ENCODE peak calls at places on chromosomes 5 and 9, in nine cellular contexts. G, B, D, E, U, M, A, R and N are unnamed samples.
A peak's percentile ranks its signal among the peaks of the same experiment; 100 is the strongest.

GRCh38 chr5:76610196-76610595 is 13.0 kb downstream of the F2RL2 start:
- DNase-seq in G (no peak), B (no peak), D (no peak), E (no peak), U (no peak), M (no peak), A (no peak), R (no peak), N (no peak)

GRCh38 chr5:35248843-35249780 is 18.8 kb upstream of the PRLR start:
- DNase-seq in G (peak; percentile 12), B (no peak), D (no peak), E (no peak), U (no peak), M (no peak), A (no peak), R (no peak), N (no peak)

GRCh38 chr9:89676281-89676680 is 71.5 kb downstream of the GADD45G start:
- DNase-seq in G (no peak), B (no peak), D (peak; percentile 36), E (no peak), U (no peak), M (peak; percentile 33), A (peak; percentile 31), R (peak; percentile 71), N (no peak)

GRCh38 chr9:117963493-117963892 is 259.3 kb downstream of the TLR4 start:
- DNase-seq in G (no peak), B (no peak), D (peak; percentile 48), E (no peak), U (no peak), M (no peak), A (no peak), R (no peak), N (no peak)

GRCh38 chr9:113427629-113428028 is 17.1 kb downstream of the C9orf43 start:
- DNase-seq in G (peak; percentile 72), B (peak; percentile 46), D (no peak), E (no peak), U (no peak), M (no peak), A (no peak), R (no peak), N (no peak)

GRCh38 chr9:86093788-86094555 is 5.4 kb downstream of the GOLM1 start:
- DNase-seq in G (peak; percentile 55), B (no peak), D (peak; percentile 58), E (no peak), U (no peak), M (no peak), A (peak; percentile 8), R (peak; percentile 13), N (no peak)

GRCh38 chr5:179368016-179368805 is 22.9 kb upstream of the ADAMTS2 start:
- DNase-seq in G (no peak), B (no peak), D (no peak), E (no peak), U (no peak), M (no peak), A (no peak), R (no peak), N (no peak)

GRCh38 chr9:93297659-93298497 is 113.9 kb downstream of the WNK2 start:
- DNase-seq in G (no peak), B (no peak), D (peak; percentile 75), E (no peak), U (no peak), M (no peak), A (no peak), R (no peak), N (no peak)

GRCh38 chr5:82142928-82143577 is 135.1 kb downstream of the RPS23 start:
- DNase-seq in G (no peak), B (no peak), D (no peak), E (no peak), U (no peak), M (no peak), A (no peak), R (no peak), N (no peak)

GRCh38 chr5:177595991-177596774 is 3.7 kb upstream of the B4GALT7 start:
- DNase-seq in G (no peak), B (no peak), D (no peak), E (no peak), U (no peak), M (no peak), A (no peak), R (no peak), N (no peak)

GRCh38 chr5:131218392-131218791 is 45.5 kb upstream of the CDC42SE2 start:
- DNase-seq in G (no peak), B (no peak), D (no peak), E (no peak), U (no peak), M (peak; percentile 44), A (no peak), R (no peak), N (no peak)

GRCh38 chr5:168612123-168612522 is 33.0 kb upstream of the PANK3 start:
- DNase-seq in G (no peak), B (no peak), D (no peak), E (no peak), U (no peak), M (no peak), A (no peak), R (no peak), N (no peak)

GRCh38 chr5:1801954-1802295 is 718 bp downstream of the NDUFS6 start:
- DNase-seq in G (no peak), B (no peak), D (peak; percentile 68), E (no peak), U (no peak), M (peak; percentile 56), A (no peak), R (no peak), N (no peak)

GRCh38 chr5:60350794-60351193 is 349.2 kb downstream of the DEPDC1B start:
- DNase-seq in G (no peak), B (no peak), D (no peak), E (no peak), U (no peak), M (no peak), A (no peak), R (no peak), N (no peak)

GRCh38 chr5:171850354-171850947 is 64.8 kb downstream of the SMIM23 start:
- DNase-seq in G (peak; percentile 26), B (peak; percentile 38), D (peak; percentile 84), E (no peak), U (no peak), M (peak; percentile 40), A (no peak), R (no peak), N (no peak)

GRCh38 chr5:88734191-88734640 is 148.8 kb downstream of the MEF2C start:
- DNase-seq in G (peak; percentile 18), B (no peak), D (no peak), E (peak; percentile 6), U (no peak), M (no peak), A (no peak), R (peak; percentile 26), N (peak; percentile 63)

GRCh38 chr5:87195616-87196015 is 72.1 kb upstream of the RASA1 start:
- DNase-seq in G (peak; percentile 39), B (peak; percentile 47), D (no peak), E (no peak), U (no peak), M (no peak), A (no peak), R (no peak), N (no peak)

GRCh38 chr9:38075272-38075671 is 6.2 kb upstream of the SHB start:
- DNase-seq in G (no peak), B (no peak), D (peak; percentile 36), E (no peak), U (no peak), M (no peak), A (no peak), R (no peak), N (no peak)

GRCh38 chr5:130964238-130965192 is 200.5 kb downstream of the HINT1 start:
- DNase-seq in G (no peak), B (no peak), D (no peak), E (no peak), U (no peak), M (no peak), A (no peak), R (no peak), N (no peak)

GRCh38 chr5:63261695-63262094 is 683.1 kb downstream of the LRRC70 start:
- DNase-seq in G (no peak), B (no peak), D (no peak), E (no peak), U (no peak), M (no peak), A (no peak), R (no peak), N (no peak)

GRCh38 chr9:128205296-128205944 is 2.2 kb downstream of the DNM1 start:
- DNase-seq in G (no peak), B (no peak), D (no peak), E (no peak), U (no peak), M (no peak), A (no peak), R (no peak), N (no peak)
- TF ChIP-seq CTCF in G (no peak), B (no peak), D (no peak), E (no peak), U (no peak), M (no peak), A (no peak), R (no peak), N (no peak)

GRCh38 chr9:95810133-95810532 is 65.4 kb upstream of the ERCC6L2 start:
- DNase-seq in G (no peak), B (no peak), D (no peak), E (no peak), U (no peak), M (no peak), A (no peak), R (no peak), N (no peak)
- TF ChIP-seq CTCF in G (no peak), B (no peak), D (peak; percentile 10), E (no peak), U (no peak), M (no peak), A (no peak), R (no peak), N (no peak)

GRCh38 chr5:54668096-54668495 is 150.5 kb downstream of the SNX18 start:
- DNase-seq in G (no peak), B (no peak), D (no peak), E (no peak), U (no peak), M (no peak), A (no peak), R (no peak), N (no peak)
- TF ChIP-seq CTCF in G (no peak), B (no peak), D (no peak), E (no peak), U (no peak), M (no peak), A (no peak), R (no peak), N (no peak)

DNA sequence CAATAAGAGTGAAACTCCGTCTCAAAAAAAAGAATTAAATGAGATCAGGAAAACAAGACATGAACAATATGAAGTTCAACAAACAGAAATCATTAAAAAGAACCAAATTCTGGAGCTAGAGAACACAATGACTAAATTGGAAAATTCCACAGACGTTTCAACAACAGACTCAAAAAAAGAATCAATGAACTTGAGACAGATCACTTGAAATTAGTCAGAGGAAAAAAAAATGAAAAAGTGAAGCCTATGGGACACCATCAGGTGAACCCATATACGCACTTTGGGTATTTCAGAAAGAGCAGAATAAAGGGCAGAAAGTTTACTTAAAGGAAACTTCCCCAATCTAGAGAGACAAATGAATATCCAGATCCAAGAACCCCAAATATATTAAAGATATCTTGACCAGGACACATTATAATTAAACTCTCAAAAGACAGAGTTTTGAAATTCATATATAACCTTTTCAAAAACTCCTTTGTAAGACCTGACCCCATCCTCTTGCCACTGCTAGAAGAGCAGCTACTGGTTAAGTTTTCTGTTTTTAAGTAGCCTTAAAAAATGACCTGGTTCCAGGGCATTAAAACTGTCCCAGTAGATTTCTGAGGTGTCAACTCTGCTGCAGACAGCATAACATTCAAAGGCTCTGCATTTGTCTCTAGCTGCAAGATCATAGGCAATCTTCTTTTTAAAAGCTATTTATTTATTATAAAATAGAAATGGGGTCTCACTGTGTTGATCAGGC is 7.7 kb upstream of the MATR3 start:
- DNase-seq in G (no peak), B (no peak), D (no peak), E (no peak), U (no peak), M (no peak), A (no peak), R (no peak), N (no peak)
- TF ChIP-seq CTCF in G (no peak), B (no peak), D (no peak), E (no peak), U (no peak), M (no peak), A (no peak), R (no peak), N (no peak)